ENCODE peak calls at places on chromosomes 5 and 9, in six cellular contexts. W, O, Z, Y, B and M are unnamed samples.

GRCh38 chr5:140240987-140241706 is 61.8 kb downstream of the PFDN1 start:
- DNase-seq in W (peak), O (peak), Z (peak), Y (peak), B (peak), M (peak)

GRCh38 chr9:32589083-32589713 is 16.2 kb upstream of the NDUFB6 start:
- DNase-seq in W (peak), O (peak), Z (peak), Y (peak), B (peak), M (no peak)

GRCh38 chr9:138102246-138103051 is 224.9 kb downstream of the CACNA1B start:
- DNase-seq in W (no peak), O (no peak), Z (no peak), Y (no peak), B (no peak), M (no peak)

GRCh38 chr9:91117959-91118651 is 243.6 kb downstream of the AUH start:
- DNase-seq in W (peak), O (peak), Z (peak), Y (no peak), B (peak), M (no peak)

GRCh38 chr9:91736311-91736710 is 213.7 kb downstream of the ROR2 start:
- DNase-seq in W (no peak), O (no peak), Z (no peak), Y (no peak), B (no peak), M (no peak)

GRCh38 chr9:127977877-127978647 is 2.7 kb downstream of the EEIG1 start:
- DNase-seq in W (no peak), O (peak), Z (no peak), Y (no peak), B (no peak), M (no peak)

GRCh38 chr9:22278426-22278825 is 168.2 kb upstream of the DMRTA1 start:
- DNase-seq in W (peak), O (no peak), Z (no peak), Y (no peak), B (no peak), M (no peak)

GRCh38 chr9:133184971-133185370 is 21.3 kb upstream of the GBGT1 start:
- DNase-seq in W (no peak), O (peak), Z (peak), Y (peak), B (peak), M (peak)

GRCh38 chr9:87354176-87354575 is 143.5 kb upstream of the DAPK1 start:
- DNase-seq in W (no peak), O (no peak), Z (no peak), Y (no peak), B (no peak), M (no peak)

GRCh38 chr5:143177263-143177994 is 226.1 kb downstream of the NR3C1 start:
- DNase-seq in W (peak), O (no peak), Z (no peak), Y (no peak), B (no peak), M (no peak)

GRCh38 chr9:95249986-95250385 is 67.5 kb downstream of the FANCC start:
- DNase-seq in W (no peak), O (peak), Z (no peak), Y (no peak), B (no peak), M (no peak)

GRCh38 chr5:7586499-7586898 is 190.6 kb downstream of the ADCY2 start:
- DNase-seq in W (no peak), O (no peak), Z (no peak), Y (no peak), B (no peak), M (no peak)

GRCh38 chr5:34536699-34537098 is 119.4 kb upstream of the RAI14 start:
- DNase-seq in W (no peak), O (no peak), Z (no peak), Y (no peak), B (no peak), M (no peak)

GRCh38 chr9:116516456-116516855 is 170.6 kb upstream of the TRIM32 start:
- DNase-seq in W (peak), O (no peak), Z (no peak), Y (no peak), B (no peak), M (no peak)

GRCh38 chr5:156380846-156381245 is 53.9 kb downstream of the SGCD start:
- DNase-seq in W (peak), O (no peak), Z (no peak), Y (no peak), B (no peak), M (no peak)

GRCh38 chr5:143800715-143801114 is 11.2 kb upstream of the HMHB1 start:
- DNase-seq in W (no peak), O (no peak), Z (no peak), Y (no peak), B (no peak), M (no peak)

GRCh38 chr5:170475269-170476000 is 28.4 kb upstream of the KCNIP1 start:
- DNase-seq in W (no peak), O (no peak), Z (no peak), Y (no peak), B (no peak), M (no peak)

GRCh38 chr5:157350939-157351338 is 85.0 kb downstream of the CYFIP2 start:
- DNase-seq in W (no peak), O (no peak), Z (no peak), Y (no peak), B (no peak), M (no peak)

GRCh38 chr5:32677023-32677422 is 34.1 kb upstream of the NPR3 start:
- DNase-seq in W (no peak), O (no peak), Z (no peak), Y (no peak), B (no peak), M (no peak)

GRCh38 chr5:33834334-33834733 is 57.5 kb downstream of the ADAMTS12 start:
- DNase-seq in W (no peak), O (no peak), Z (no peak), Y (no peak), B (no peak), M (no peak)

GRCh38 chr9:95338243-95338642 is 20.7 kb upstream of the FANCC start:
- DNase-seq in W (no peak), O (no peak), Z (no peak), Y (no peak), B (no peak), M (no peak)

DNA sequence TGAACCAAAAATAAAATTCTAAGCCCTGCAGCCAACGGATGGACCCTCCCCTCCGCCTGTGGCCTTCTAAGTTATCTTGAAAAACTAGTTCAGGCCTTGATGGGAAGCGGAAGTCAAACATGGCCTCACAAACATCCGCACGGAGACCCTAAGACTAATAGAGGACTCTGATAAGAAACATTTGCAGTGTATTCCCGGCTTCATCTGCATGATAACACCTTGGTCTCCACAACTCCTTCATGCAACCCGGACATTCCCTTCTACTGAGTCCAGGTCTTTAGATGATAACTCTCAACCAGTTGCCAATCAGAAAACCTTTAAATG is 770 bp upstream of the DAP start:
- DNase-seq in W (no peak), O (no peak), Z (no peak), Y (no peak), B (peak), M (no peak)
- H3K4me3 ChIP-seq in W (peak), O (peak), Z (peak), Y (no peak), B (peak), M (no peak)

DNA sequence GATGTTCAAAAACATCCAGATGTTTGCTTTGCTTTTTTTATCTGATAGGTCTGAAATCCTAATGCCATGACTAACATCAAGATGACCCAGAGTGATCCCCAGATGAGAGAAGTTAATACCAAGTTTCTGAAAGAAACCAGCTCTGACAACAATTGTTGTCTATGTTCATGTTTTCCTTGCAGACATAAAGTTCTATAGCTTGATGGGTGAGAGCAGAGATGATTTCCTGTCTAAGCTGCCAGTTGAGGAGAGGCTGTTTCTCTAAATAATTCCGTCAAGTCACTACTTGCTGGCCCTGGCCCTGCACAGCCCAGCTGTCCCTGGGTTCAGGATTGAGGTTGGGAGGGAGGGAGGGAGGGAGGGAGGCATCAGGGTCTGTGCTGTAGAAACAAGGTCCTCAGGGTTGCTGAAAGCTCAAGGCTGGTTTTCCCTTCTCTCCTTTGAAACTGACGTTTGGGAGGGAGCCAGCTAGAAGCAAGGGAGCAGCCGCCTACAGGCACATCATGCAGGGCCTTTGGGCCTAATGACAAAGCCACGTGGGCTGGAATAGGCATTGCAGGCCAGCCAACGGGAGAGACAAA is 3.9 kb downstream of the SPARC start:
- DNase-seq in W (no peak), O (peak), Z (no peak), Y (no peak), B (peak), M (no peak)
- H3K4me3 ChIP-seq in W (peak), O (no peak), Z (peak), Y (no peak), B (peak), M (no peak)

GRCh38 chr5:99141534-99142135 is 212.8 kb upstream of the CHD1 start:
- DNase-seq in W (no peak), O (no peak), Z (no peak), Y (no peak), B (no peak), M (no peak)
- H3K4me3 ChIP-seq in W (no peak), O (no peak), Z (no peak), Y (no peak), B (no peak), M (no peak)

DNA sequence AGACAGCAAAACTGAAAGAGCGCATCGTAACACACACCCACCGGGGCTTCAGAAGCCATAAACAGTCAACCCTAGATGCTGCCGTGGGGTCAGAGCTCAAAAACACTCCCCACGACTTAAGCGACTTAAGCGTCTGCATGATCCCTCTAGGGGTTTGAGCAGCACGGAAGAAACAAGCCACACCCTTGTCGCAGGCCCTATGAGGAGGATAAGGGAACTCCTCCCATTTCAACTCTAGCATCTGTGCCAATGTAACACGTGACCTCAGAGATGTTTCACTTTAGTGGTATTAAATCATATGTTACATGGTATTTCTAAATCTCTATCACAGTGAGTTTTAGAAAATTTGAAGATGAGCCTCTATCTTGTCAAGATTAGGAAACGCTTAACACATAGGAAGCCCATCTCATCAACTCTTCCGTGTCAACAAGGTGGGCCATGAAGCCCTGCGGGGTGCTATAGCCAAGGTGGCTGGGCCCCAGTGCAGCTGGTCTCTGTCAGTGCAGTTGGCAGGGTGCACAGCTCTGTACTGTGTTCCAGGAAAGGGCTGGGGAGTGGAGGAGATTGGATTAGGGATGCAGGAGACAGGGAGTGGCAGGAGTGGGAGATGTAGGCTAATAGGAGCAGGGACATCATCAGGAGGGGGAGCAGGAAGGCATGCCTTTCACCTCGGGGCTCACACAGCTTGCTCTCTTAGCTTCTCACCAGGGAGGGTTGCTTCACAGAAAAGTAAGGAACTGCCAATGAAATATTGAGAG is 33.1 kb downstream of the ZCCHC9 start:
- DNase-seq in W (no peak), O (no peak), Z (no peak), Y (no peak), B (no peak), M (no peak)
- H3K4me3 ChIP-seq in W (no peak), O (no peak), Z (no peak), Y (no peak), B (no peak), M (no peak)

GRCh38 chr9:126675147-126675467 is 61.4 kb downstream of the LMX1B start:
- DNase-seq in W (no peak), O (no peak), Z (no peak), Y (no peak), B (no peak), M (no peak)
- H3K4me3 ChIP-seq in W (no peak), O (no peak), Z (no peak), Y (no peak), B (no peak), M (no peak)

GRCh38 chr5:135551593-135552447 is 16.1 kb upstream of the NEUROG1 start:
- DNase-seq in W (peak), O (peak), Z (peak), Y (peak), B (peak), M (peak)

GRCh38 chr5:135555530-135555929 is 19.8 kb upstream of the NEUROG1 start:
- DNase-seq in W (no peak), O (no peak), Z (no peak), Y (no peak), B (no peak), M (no peak)

GRCh38 chr5:135557034-135557838 is 21.5 kb upstream of the NEUROG1 start:
- DNase-seq in W (no peak), O (no peak), Z (no peak), Y (no peak), B (no peak), M (no peak)

GRCh38 chr5:135549413-135549812 is 13.6 kb upstream of the NEUROG1 start:
- DNase-seq in W (no peak), O (no peak), Z (no peak), Y (no peak), B (no peak), M (no peak)

GRCh38 chr5:135553688-135554462 is 18.1 kb upstream of the NEUROG1 start:
- DNase-seq in W (no peak), O (peak), Z (no peak), Y (peak), B (no peak), M (no peak)
- H3K4me3 ChIP-seq in W (no peak), O (no peak), Z (no peak), Y (no peak), B (no peak), M (no peak)

GRCh38 chr9:101398930-101399640 is 434 bp downstream of the ZNF189 start:
- DNase-seq in W (no peak), O (peak), Z (no peak), Y (no peak), B (peak), M (no peak)

GRCh38 chr9:101398335-101398929 is at the start of the genes MRPL50 and ZNF189:
- DNase-seq in W (peak), O (peak), Z (peak), Y (peak), B (peak), M (peak)

GRCh38 chr9:101397746-101398334 is 578 bp downstream of the MRPL50 start:
- DNase-seq in W (no peak), O (no peak), Z (no peak), Y (no peak), B (no peak), M (no peak)

GRCh38 chr9:101399641-101399965 is 952 bp downstream of the ZNF189 start:
- DNase-seq in W (no peak), O (no peak), Z (no peak), Y (no peak), B (no peak), M (no peak)

DNA sequence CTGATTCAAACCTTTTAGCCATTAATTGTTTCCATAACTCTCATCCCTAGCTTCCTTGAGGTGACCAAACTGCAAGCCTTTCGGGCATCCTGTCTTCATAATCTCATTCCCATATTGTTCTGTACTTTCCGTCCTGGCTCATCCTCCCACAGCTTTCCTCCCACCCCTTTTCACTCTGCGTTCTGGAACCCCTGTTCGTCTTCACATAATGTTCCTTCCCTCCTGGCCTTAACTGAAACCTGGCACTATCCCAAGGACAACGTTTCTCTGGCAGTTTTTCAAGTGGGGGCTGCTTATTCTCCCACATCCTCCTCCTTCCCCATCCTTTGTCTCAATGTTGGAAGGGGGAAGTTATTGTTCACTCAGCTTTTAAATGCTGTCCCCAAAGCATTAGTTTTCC is 1.5 kb downstream of the ZNF189 start:
- DNase-seq in W (no peak), O (no peak), Z (no peak), Y (no peak), B (peak), M (no peak)
- H3K4me3 ChIP-seq in W (peak), O (peak), Z (peak), Y (no peak), B (peak), M (no peak)